ENCODE peak calls at places on chromosome 9, in four cellular contexts. T, Z, A and D are unnamed samples.

GRCh38 chr9:4258321-4259093 is 41.4 kb downstream of the GLIS3 start:
- DNase-seq in T (no peak), A (no peak), Z (peak), D (peak)

GRCh38 chr9:14911046-14911445 is 818 bp upstream of the FREM1 start:
- DNase-seq in A (no peak), T (no peak), Z (no peak), D (no peak)

GRCh38 chr9:92350129-92350739 is 24.5 kb downstream of the CENPP start:
- DNase-seq in T (peak), Z (no peak), A (no peak), D (peak)

GRCh38 chr9:3513265-3513818 is 12.5 kb downstream of the RFX3 start:
- DNase-seq in Z (no peak), T (no peak), A (no peak), D (no peak)

GRCh38 chr9:114288233-114289051 is 34.5 kb upstream of the ORM1 start:
- DNase-seq in T (no peak), A (no peak), Z (peak), D (no peak)

GRCh38 chr9:137108608-137109249 is 5.8 kb downstream of the DPP7 start:
- DNase-seq in Z (peak), T (no peak), A (no peak), D (no peak)

GRCh38 chr9:113583511-113584470 is 120.3 kb downstream of the RGS3 start:
- DNase-seq in T (no peak), Z (no peak), A (no peak), D (no peak)

GRCh38 chr9:110443146-110443877 is 105.6 kb upstream of the TXNDC8 start:
- DNase-seq in A (no peak), Z (peak), T (peak), D (peak)

GRCh38 chr9:71822455-71822854 is 54.1 kb upstream of the CEMIP2 start:
- DNase-seq in Z (no peak), A (no peak), T (no peak), D (no peak)

GRCh38 chr9:95508242-95508967 is 8.4 kb downstream of the PTCH1 start:
- DNase-seq in A (no peak), T (no peak), Z (no peak), D (no peak)

GRCh38 chr9:95024097-95024671 is 293.3 kb downstream of the FANCC start:
- DNase-seq in A (no peak), Z (no peak), T (no peak), D (no peak)

GRCh38 chr9:37752646-37753488 is 738 bp upstream of the TRMT10B start:
- DNase-seq in A (no peak), T (no peak), Z (no peak), D (no peak)

GRCh38 chr9:98570663-98571440 is 137.9 kb downstream of the GABBR2 start:
- DNase-seq in A (no peak), Z (no peak), T (no peak), D (no peak)

GRCh38 chr9:10232352-10232930 is 380.4 kb downstream of the PTPRD start:
- DNase-seq in A (no peak), T (peak), Z (peak), D (no peak)

GRCh38 chr9:124209279-124209678 is 48.5 kb upstream of the NEK6 start:
- DNase-seq in Z (no peak), T (no peak), A (peak), D (no peak)
- TF ChIP-seq CTCF in Z (no peak), T (no peak), A (peak), D (no peak)

GRCh38 chr9:116154334-116154975 is 864 bp downstream of the PAPPA start:
- DNase-seq in Z (no peak), T (no peak), A (no peak), D (no peak)
- H3K4me3 ChIP-seq in Z (peak), T (peak), A (peak), D (peak)

GRCh38 chr9:76873056-76873792 is 32.7 kb downstream of the PRUNE2 start:
- DNase-seq in Z (no peak), T (peak), A (no peak), D (no peak)
- TF ChIP-seq CTCF in Z (no peak), T (no peak), A (no peak), D (no peak)

GRCh38 chr9:132582276-132582785 is at the start of gene BARHL1:
- DNase-seq in A (no peak), Z (no peak), T (no peak), D (no peak)
- H3K4me3 ChIP-seq in A (peak), Z (peak), T (peak), D (peak)

GRCh38 chr9:129326061-129327005 is 148.3 kb upstream of the IER5L start:
- DNase-seq in T (no peak), A (no peak), Z (no peak), D (no peak)
- TF ChIP-seq CTCF in T (no peak), A (no peak), Z (no peak), D (no peak)

GRCh38 chr9:20225841-20226240 is 396.5 kb downstream of the MLLT3 start:
- DNase-seq in Z (no peak), A (no peak), T (peak), D (no peak)
- H3K4me3 ChIP-seq in Z (no peak), A (no peak), T (no peak), D (no peak)

GRCh38 chr9:133456409-133456808 is 3.4 kb upstream of the CACFD1 start:
- DNase-seq in Z (no peak), A (no peak), T (no peak), D (no peak)
- TF ChIP-seq CTCF in Z (peak), A (no peak), T (no peak), D (no peak)

GRCh38 chr9:131727795-131728545 is 11.9 kb downstream of the RAPGEF1 start:
- DNase-seq in A (no peak), Z (no peak), T (no peak), D (no peak)
- H3K4me3 ChIP-seq in A (no peak), Z (no peak), T (no peak), D (no peak)